ENCODE peak calls at places on chromosomes 4 and X, in ten cellular contexts. N, P, B, D, Y, R, E, Q, X and O are unnamed samples.

GRCh38 chr4:153987291-153987690 is 198.4 kb upstream of the SFRP2 start:
- DNase-seq in N (no peak), P (no peak), B (no peak), D (no peak), Y (no peak), R (peak; percentile 37), E (peak; percentile 71), Q (no peak), X (peak; percentile 9), O (peak; percentile 24)

GRCh38 chr4:37816719-37817118 is 9.8 kb upstream of the PGM2 start:
- DNase-seq in N (no peak), P (no peak), B (no peak), D (no peak), Y (no peak), R (no peak), E (no peak), Q (no peak), X (no peak), O (no peak)

GRCh38 chrX:109760241-109760921 is 27.3 kb upstream of the ACSL4 start:
- DNase-seq in N (no peak), P (no peak), B (no peak), D (no peak), Y (no peak), R (no peak), E (no peak), Q (no peak), X (no peak), O (no peak)

GRCh38 chr4:20305976-20306375 is 54.3 kb downstream of the SLIT2 start:
- DNase-seq in N (no peak), P (no peak), B (no peak), D (no peak), Y (peak; percentile 14), R (no peak), E (no peak), Q (no peak), X (peak; percentile 67), O (no peak)

GRCh38 chr4:95267081-95267480 is 281.7 kb downstream of the UNC5C start:
- DNase-seq in N (no peak), P (no peak), B (no peak), D (no peak), Y (peak; percentile 24), R (peak; percentile 73), E (no peak), Q (no peak), X (peak; percentile 58), O (no peak)

GRCh38 chr4:11480683-11481082 is 52.0 kb upstream of the HS3ST1 start:
- DNase-seq in N (no peak), P (no peak), B (no peak), D (no peak), Y (no peak), R (no peak), E (no peak), Q (no peak), X (no peak), O (no peak)

GRCh38 chr4:8837181-8837811 is 34.3 kb downstream of the HMX1 start:
- DNase-seq in N (no peak), P (no peak), B (no peak), D (no peak), Y (no peak), R (no peak), E (no peak), Q (no peak), X (no peak), O (no peak)

GRCh38 chrX:19625612-19626011 is 110.3 kb upstream of the MAP3K15 start:
- DNase-seq in N (peak; percentile 12), P (peak; percentile 29), B (no peak), D (peak; percentile 16), Y (no peak), R (no peak), E (no peak), Q (no peak), X (peak; percentile 6), O (no peak)

GRCh38 chrX:26192204-26192603 is at the start of gene MAGEB6:
- DNase-seq in N (no peak), P (no peak), B (no peak), D (no peak), Y (no peak), R (no peak), E (no peak), Q (no peak), X (no peak), O (no peak)

GRCh38 chr4:137656661-137657060 is 124.4 kb upstream of the PCDH18 start:
- DNase-seq in N (no peak), P (no peak), B (no peak), D (no peak), Y (no peak), R (no peak), E (no peak), Q (no peak), X (no peak), O (no peak)

GRCh38 chr4:27048350-27049100 is 187.9 kb downstream of the STIM2 start:
- DNase-seq in N (no peak), P (peak; percentile 45), B (peak; percentile 26), D (no peak), Y (peak; percentile 54), R (peak; percentile 32), E (peak; percentile 8), Q (no peak), X (peak; percentile 17), O (peak; percentile 14)

GRCh38 chrX:87702795-87703194 is 185.2 kb downstream of the KLHL4 start:
- DNase-seq in N (no peak), P (no peak), B (no peak), D (no peak), Y (no peak), R (no peak), E (no peak), Q (no peak), X (no peak), O (no peak)

GRCh38 chr4:16205298-16206164 is 20.7 kb downstream of the TAPT1 start:
- DNase-seq in N (no peak), P (peak; percentile 40), B (peak; percentile 59), D (no peak), Y (peak; percentile 32), R (no peak), E (no peak), Q (no peak), X (peak; percentile 31), O (no peak)

GRCh38 chrX:41273638-41274037 is 60.3 kb upstream of the DDX3X start:
- DNase-seq in N (no peak), P (no peak), B (no peak), D (no peak), Y (no peak), R (no peak), E (no peak), Q (no peak), X (peak; percentile 48), O (no peak)